ENCODE peak calls at places on chromosome 13, in five cellular contexts. R is H9, I is mesenchymal stem cell, T is IMR-90, V is H1. M is an unnamed sample.

GRCh38 chr13:66111628-66112027 is 1118.5 kb downstream of the PCDH9 start:
- DNase-seq in R (no peak), I (no peak), T (no peak), V (no peak), M (no peak)

GRCh38 chr13:20873348-20873747 is 29.2 kb downstream of the XPO4 start:
- DNase-seq in R (no peak), I (peak; percentile 57), T (peak; percentile 61), V (no peak), M (peak; percentile 38)

GRCh38 chr13:92365904-92366303 is 860.7 kb upstream of the GPC6 start:
- DNase-seq in R (no peak), I (no peak), T (no peak), V (no peak), M (no peak)

GRCh38 chr13:51339952-51340732 is 651 bp downstream of the SERPINE3 start:
- DNase-seq in R (no peak), I (no peak), T (peak; percentile 35), V (no peak), M (no peak)

GRCh38 chr13:83547043-83547442 is 335.2 kb downstream of the SLITRK1 start:
- DNase-seq in R (no peak), I (no peak), T (no peak), V (no peak), M (no peak)

GRCh38 chr13:76937416-76937815 is 10.9 kb upstream of the ACOD1 start:
- DNase-seq in R (no peak), I (peak; percentile 95), T (peak; percentile 97), V (no peak), M (no peak)

GRCh38 chr13:50131998-50132936 is 117.0 kb downstream of the KCNRG start:
- DNase-seq in R (peak; percentile 57), I (peak; percentile 41), T (no peak), V (no peak), M (peak; percentile 41)

GRCh38 chr13:73717632-73718031 is 416.6 kb downstream of the KLF12 start:
- DNase-seq in R (no peak), I (peak; percentile 48), T (peak; percentile 69), V (no peak), M (no peak)

GRCh38 chr13:49020940-49021548 is 45.3 kb downstream of the FNDC3A start:
- DNase-seq in R (peak; percentile 32), I (no peak), T (no peak), V (peak; percentile 19), M (no peak)

GRCh38 chr13:21537105-21537504 is 66.9 kb downstream of the MICU2 start:
- DNase-seq in R (no peak), I (peak; percentile 48), T (peak; percentile 11), V (no peak), M (no peak)

GRCh38 chr13:45781553-45782326 is 69.8 kb downstream of the SIAH3 start:
- DNase-seq in R (no peak), I (no peak), T (no peak), V (no peak), M (no peak)

GRCh38 chr13:37701306-37701705 is 102.7 kb upstream of the POSTN start:
- DNase-seq in R (no peak), I (peak; percentile 58), T (peak; percentile 67), V (no peak), M (no peak)

GRCh38 chr13:41678842-41679241 is 221.5 kb downstream of the RGCC start:
- DNase-seq in R (no peak), I (no peak), T (no peak), V (no peak), M (no peak)

GRCh38 chr13:69199664-69200063 is 908.0 kb upstream of the ATXN8OS start:
- DNase-seq in R (no peak), I (no peak), T (no peak), V (no peak), M (peak; percentile 48)

GRCh38 chr13:97567510-97568243 is 133.7 kb downstream of the RAP2A start:
- DNase-seq in R (peak; percentile 45), I (peak; percentile 58), T (peak; percentile 50), V (no peak), M (no peak)

GRCh38 chr13:28373803-28374202 is 121.1 kb downstream of the FLT1 start:
- DNase-seq in R (no peak), I (no peak), T (no peak), V (no peak), M (no peak)

GRCh38 chr13:28494537-28494860 is 429 bp downstream of the FLT1 start:
- DNase-seq in R (no peak), I (peak; percentile 52), T (no peak), V (no peak), M (peak; percentile 21)

GRCh38 chr13:36891752-36892151 is 28.3 kb downstream of the SMAD9 start:
- DNase-seq in R (no peak), I (peak; percentile 12), T (peak; percentile 22), V (no peak), M (no peak)

GRCh38 chr13:74132768-74133656 is 1.2 kb downstream of the KLF12 start:
- DNase-seq in R (peak; percentile 34), I (peak; percentile 74), T (peak; percentile 50), V (no peak), M (peak; percentile 24)

GRCh38 chr13:102799544-102800144 is 725 bp downstream of the BIVM start:
- DNase-seq in R (peak; percentile 30), I (peak; percentile 40), T (peak; percentile 5), V (no peak), M (peak; percentile 20)

GRCh38 chr13:29743229-29743786 is 107.1 kb downstream of the UBL3 start:
- DNase-seq in R (no peak), I (peak; percentile 61), T (peak; percentile 79), V (no peak), M (no peak)

GRCh38 chr13:21542563-21542962 is 61.4 kb downstream of the MICU2 start:
- DNase-seq in R (no peak), I (no peak), T (no peak), V (no peak), M (no peak)

GRCh38 chr13:21673592-21674270 is 2.9 kb downstream of the FGF9 start:
- DNase-seq in R (peak; percentile 71), I (peak; percentile 32), T (peak; percentile 36), V (no peak), M (peak; percentile 72)

GRCh38 chr13:103282571-103283450 is 216.6 kb upstream of the SLC10A2 start:
- DNase-seq in R (no peak), I (peak; percentile 47), T (peak; percentile 49), V (no peak), M (no peak)

GRCh38 chr13:113607056-113607455 is 22.5 kb downstream of the TFDP1 start:
- DNase-seq in R (no peak), I (no peak), T (no peak), V (no peak), M (no peak)

GRCh38 chr13:111517641-111518010 is 197.2 kb downstream of the TEX29 start:
- DNase-seq in R (no peak), I (no peak), T (no peak), V (no peak), M (no peak)

GRCh38 chr13:111468037-111468959 is 147.9 kb downstream of the TEX29 start:
- DNase-seq in R (no peak), I (no peak), T (no peak), V (no peak), M (no peak)

GRCh38 chr13:108346376-108346775 is 76.9 kb downstream of the TNFSF13B start:
- DNase-seq in R (peak; percentile 31), I (no peak), T (no peak), V (no peak), M (no peak)

GRCh38 chr13:44165895-44166496 is 207.6 kb upstream of the SERP2 start:
- DNase-seq in R (peak; percentile 37), I (no peak), T (no peak), V (no peak), M (no peak)

GRCh38 chr13:90696254-90696653 is 651.2 kb upstream of the MIR17HG start:
- DNase-seq in R (no peak), I (peak; percentile 42), T (peak; percentile 7), V (no peak), M (no peak)

GRCh38 chr13:98909016-98909415 is 68.8 kb downstream of the DOCK9 start:
- DNase-seq in R (no peak), I (peak; percentile 14), T (peak; percentile 14), V (no peak), M (no peak)
- H2BK15ac ChIP-seq in R (no peak overlapping the region), I (no peak overlapping the region), T (no peak overlapping the region), V (no peak overlapping the region), M (no peak overlapping the region)

GRCh38 chr13:24649685-24650038 is 30.5 kb upstream of the ATP12A start:
- DNase-seq in R (no peak), I (no peak), T (no peak), V (no peak), M (no peak)
- H4K91ac ChIP-seq in R (no peak overlapping the region), I (no peak overlapping the region), T (no peak overlapping the region), V (peak overlapping the region; percentile 47), M (no peak overlapping the region)

GRCh38 chr13:79614519-79614918 is 133.6 kb downstream of the NDFIP2 start:
- DNase-seq in R (no peak), I (no peak), T (no peak), V (no peak), M (no peak)
- H3K27ac ChIP-seq in R (no peak overlapping the region), I (no peak overlapping the region), T (no peak overlapping the region), V (no peak overlapping the region), M (no peak overlapping the region)

DNA sequence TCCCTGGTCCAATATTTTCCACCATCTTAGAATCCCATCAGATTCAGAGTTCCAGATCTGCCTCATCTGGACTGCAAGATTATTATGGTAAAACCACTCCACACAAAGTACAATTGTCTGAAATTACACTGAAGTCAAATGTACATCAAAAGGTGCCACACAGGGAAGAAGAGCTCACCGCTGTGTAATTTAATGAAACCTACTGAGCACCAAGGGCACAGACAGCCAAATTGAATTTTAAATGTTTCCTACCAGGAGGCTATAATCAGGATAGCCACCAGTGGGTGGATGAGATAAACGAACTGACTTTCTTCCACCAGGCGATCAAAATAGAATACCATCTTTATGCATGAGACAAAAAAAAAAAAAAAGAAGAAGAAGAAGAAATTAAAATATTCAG is 21.8 kb downstream of the LHFPL6 start:
- DNase-seq in R (no peak), I (no peak), T (no peak), V (no peak), M (no peak)
- H2BK15ac ChIP-seq in R (no peak overlapping the region), I (no peak overlapping the region), T (no peak overlapping the region), V (no peak overlapping the region), M (no peak overlapping the region)

M was measured in neuronal stem cell.